ENCODE peak calls at places on chromosome 5, in four cellular contexts. N is lower leg skin, V is HepG2, A is adrenal gland. L is an unnamed sample.

GRCh38 chr5:179137643-179138567 is 77.7 kb downstream of the ZNF354C start:
- DNase-seq in N (no peak), A (no peak), V (no peak), L (no peak)

GRCh38 chr5:190366-191035 is 794 bp upstream of the LRRC14B start:
- DNase-seq in A (no peak), V (no peak), N (peak), L (no peak)

GRCh38 chr5:39024884-39025283 is 49.3 kb downstream of the RICTOR start:
- DNase-seq in A (no peak), V (no peak), N (no peak), L (no peak)

GRCh38 chr5:3187846-3188425 is 407.7 kb upstream of the IRX1 start:
- DNase-seq in A (no peak), N (no peak), V (no peak), L (no peak)

GRCh38 chr5:90802695-90803317 is 244.2 kb downstream of the ADGRV1 start:
- DNase-seq in N (no peak), V (peak), A (peak), L (no peak)

GRCh38 chr5:61748651-61749050 is 416.6 kb downstream of the ZSWIM6 start:
- DNase-seq in A (no peak), V (no peak), N (no peak), L (no peak)

GRCh38 chr5:375336-375920 is 53.9 kb downstream of the AHRR start:
- DNase-seq in V (no peak), N (peak), A (peak), L (no peak)

GRCh38 chr5:50300878-50301277 is 140.2 kb downstream of the EMB start:
- DNase-seq in N (no peak), V (no peak), A (no peak), L (no peak)

GRCh38 chr5:107517185-107517868 is 153.4 kb downstream of the EFNA5 start:
- DNase-seq in V (no peak), A (no peak), N (no peak), L (no peak)

GRCh38 chr5:93607367-93608258 is 24.6 kb downstream of the NR2F1 start:
- DNase-seq in N (no peak), A (no peak), V (peak), L (no peak)

GRCh38 chr5:135719428-135720063 is 114.9 kb upstream of the SLC25A48 start:
- DNase-seq in V (no peak), A (no peak), N (no peak), L (no peak)

GRCh38 chr5:109885205-109885604 is 195.5 kb downstream of the MAN2A1 start:
- DNase-seq in V (no peak), A (no peak), N (no peak), L (no peak)

GRCh38 chr5:142283304-142283703 is 41.5 kb downstream of the SPRY4 start:
- DNase-seq in A (no peak), V (no peak), N (no peak), L (no peak)

GRCh38 chr5:12274236-12274635 is 370.0 kb upstream of the CTNND2 start:
- DNase-seq in A (no peak), N (no peak), V (no peak), L (no peak)

GRCh38 chr5:111830333-111830732 is 73.3 kb upstream of the NREP start:
- DNase-seq in N (no peak), A (no peak), V (no peak), L (no peak)

GRCh38 chr5:62560786-62561185 is 17.8 kb upstream of the LRRC70 start:
- DNase-seq in N (no peak), A (no peak), V (no peak), L (no peak)

GRCh38 chr5:115214541-115214940 is 44.8 kb upstream of the TRIM36 start:
- DNase-seq in A (no peak), N (no peak), V (no peak), L (no peak)

GRCh38 chr5:1312993-1313833 is 18.3 kb upstream of the TERT start:
- DNase-seq in N (peak), V (no peak), A (no peak), L (no peak)

GRCh38 chr5:14212838-14213237 is 69.7 kb downstream of the TRIO start:
- DNase-seq in N (no peak), A (no peak), V (peak), L (no peak)

GRCh38 chr5:155906046-155906445 is 420.9 kb upstream of the SGCD start:
- DNase-seq in V (no peak), A (no peak), N (no peak), L (no peak)

GRCh38 chr5:14258840-14259239 is 115.7 kb downstream of the TRIO start:
- DNase-seq in V (no peak), A (no peak), N (no peak), L (no peak)

GRCh38 chr5:179196420-179197079 is 136.4 kb downstream of the ZNF354C start:
- DNase-seq in N (no peak), A (no peak), V (no peak), L (no peak)

GRCh38 chr5:150303070-150303595 is 428 bp upstream of the ARSI start:
- DNase-seq in V (no peak), N (no peak), A (no peak), L (no peak)

GRCh38 chr5:114237766-114238165 is 124.1 kb upstream of the KCNN2 start:
- DNase-seq in A (no peak), V (no peak), N (no peak), L (no peak)

GRCh38 chr5:33441241-33441844 is 578 bp downstream of the TARS1 start:
- DNase-seq in A (peak), N (peak), V (peak), L (no peak)

GRCh38 chr5:2018390-2018724 is 135.6 kb upstream of the IRX4 start:
- DNase-seq in A (no peak), V (no peak), N (no peak), L (no peak)

GRCh38 chr5:131608597-131608996 is 26.4 kb downstream of the RAPGEF6 start:
- DNase-seq in V (no peak), N (no peak), A (no peak), L (no peak)

GRCh38 chr5:131605086-131605485 is 29.9 kb downstream of the RAPGEF6 start:
- DNase-seq in A (no peak), N (no peak), V (no peak), L (no peak)

GRCh38 chr5:131609774-131610173 is 25.3 kb downstream of the RAPGEF6 start:
- DNase-seq in N (no peak), V (peak), A (no peak), L (no peak)

GRCh38 chr5:131607903-131608540 is 27.0 kb downstream of the RAPGEF6 start:
- DNase-seq in V (no peak), A (peak), N (no peak), L (no peak)

DNA sequence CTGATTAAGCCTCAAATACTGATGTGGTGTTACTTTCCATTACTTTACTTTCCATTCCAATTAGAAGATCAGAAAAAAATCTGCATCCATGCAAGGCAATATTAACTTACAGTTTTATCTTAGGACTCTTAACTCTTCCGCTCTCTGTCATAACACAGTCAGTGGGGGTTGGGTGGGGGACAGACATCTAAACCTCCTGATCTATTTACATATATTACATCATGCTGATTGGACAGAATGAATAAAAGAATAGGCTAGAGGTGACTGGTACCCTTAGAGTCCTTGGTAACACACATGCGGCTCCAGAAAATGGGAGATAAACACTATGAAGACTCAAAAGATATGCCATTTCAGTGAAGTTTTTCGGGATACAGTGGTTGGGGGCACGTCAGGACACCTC is 27.6 kb downstream of the RAPGEF6 start:
- DNase-seq in A (no peak), N (no peak), V (no peak), L (no peak)
- TF ChIP-seq CTCF in A (no peak), N (no peak), V (no peak), L (no peak)

GRCh38 chr5:96687080-96687479 is 24.9 kb downstream of the CAST start:
- DNase-seq in V (no peak), A (no peak), N (no peak), L (no peak)
- TF ChIP-seq POLR2A in V (no peak), A (no peak), N (no peak), L (no peak)

DNA sequence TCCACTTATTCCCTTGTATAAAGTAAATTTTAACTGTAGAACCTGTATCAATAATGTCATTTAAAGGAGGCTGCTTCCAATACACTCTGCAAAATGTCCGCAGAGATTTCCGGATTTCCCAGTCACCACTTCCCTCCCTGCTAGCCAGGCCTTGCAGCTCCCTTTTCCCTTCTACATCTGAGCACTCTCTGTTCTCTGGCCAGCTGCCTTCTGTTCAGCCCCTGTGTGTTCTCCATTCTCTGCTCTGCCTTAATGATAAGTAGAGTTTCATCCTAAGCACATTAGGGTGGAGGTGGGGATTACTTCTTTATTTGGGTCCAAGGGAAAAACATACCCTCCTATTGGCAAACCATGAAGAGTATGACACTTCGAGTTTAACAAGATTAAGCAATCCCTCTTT is 719.6 kb upstream of the WWC1 start:
- DNase-seq in N (no peak), A (no peak), V (no peak), L (no peak)
- TF ChIP-seq CTCF in N (no peak), A (no peak), V (no peak), L (no peak)

GRCh38 chr5:139341187-139341688 is 416 bp upstream of the PAIP2 start:
- DNase-seq in V (no peak), A (no peak), N (no peak), L (no peak)

GRCh38 chr5:139344177-139344576 is 2.5 kb downstream of the PAIP2 start:
- DNase-seq in V (no peak), A (no peak), N (no peak), L (no peak)

GRCh38 chr5:139343476-139343875 is 1.8 kb downstream of the PAIP2 start:
- DNase-seq in V (no peak), A (no peak), N (no peak), L (no peak)

GRCh38 chr5:139341689-139342422 is at the start of gene PAIP2:
- DNase-seq in A (peak), N (peak), V (peak), L (peak)

DNA sequence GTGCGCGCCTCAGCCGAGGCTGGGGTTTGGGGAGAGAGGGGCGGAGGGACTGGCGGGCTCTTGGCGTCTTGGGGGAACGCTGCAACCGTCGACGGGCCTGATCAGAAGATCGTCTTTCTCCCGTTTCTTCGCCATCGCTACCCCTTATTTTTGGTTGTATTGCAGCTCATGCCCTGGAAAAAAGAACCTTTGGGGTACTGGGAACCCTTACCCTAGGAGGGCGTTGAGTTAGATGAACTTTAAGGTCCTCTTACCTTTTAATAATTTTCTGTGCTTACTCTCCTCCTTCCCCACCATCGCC is 719 bp downstream of the PAIP2 start:
- DNase-seq in V (no peak), A (no peak), N (no peak), L (no peak)
- TF ChIP-seq POLR2A in V (no peak), A (no peak), N (no peak), L (no peak)

GRCh38 chr5:181217111-181217804 is 5.8 kb upstream of the TRIM41 start:
- DNase-seq in A (peak), V (no peak), N (peak), L (no peak)
- TF ChIP-seq CTCF in A (no peak), V (no peak), N (no peak), L (no peak)

GRCh38 chr5:40755093-40755406 is 711 bp downstream of the TTC33 start:
- DNase-seq in A (peak), V (peak), N (peak), L (no peak)

GRCh38 chr5:40754381-40755092 is 1.2 kb downstream of the TTC33 start:
- DNase-seq in V (no peak), A (no peak), N (no peak), L (no peak)

GRCh38 chr5:40757400-40757799 is 1.6 kb upstream of the TTC33 start:
- DNase-seq in V (no peak), N (no peak), A (no peak), L (no peak)

GRCh38 chr5:40755407-40756365 is at the start of gene TTC33:
- DNase-seq in A (peak), V (peak), N (peak), L (peak)
- TF ChIP-seq POLR2A in A (peak), V (peak), N (no peak), L (peak)

GRCh38 chr5:28473531-28474107 is 1435.2 kb upstream of the CDH9 start:
- DNase-seq in A (no peak), N (no peak), V (peak), L (no peak)
- TF ChIP-seq CTCF in A (no peak), N (no peak), V (peak), L (no peak)